ENCODE peak calls at places on chromosomes 2 and 18, in four cellular contexts. S is stimulated activated CD4-positive, alpha-beta T cell treated with anti-CD3 and anti-CD28 coated beads, Interleukin-1b, Interleukin-23, amount 100 ng/mL, for 4 hours; Q is left cardiac atrium; A is lower lobe of right lung. U is an unnamed sample.

GRCh38 chr2:24024018-24024417 is 14.1 kb downstream of the MFSD2B start:
- DNase-seq in Q (no peak), A (peak), S (no peak), U (no peak)

GRCh38 chr2:230907361-230908093 is 17.5 kb downstream of the GPR55 start:
- DNase-seq in S (no peak), Q (no peak), A (no peak), U (no peak)

GRCh38 chr2:23521060-23521459 is 136.1 kb downstream of the KLHL29 start:
- DNase-seq in Q (no peak), S (no peak), A (no peak), U (no peak)

GRCh38 chr18:37299471-37300304 is 265.9 kb downstream of the CELF4 start:
- DNase-seq in A (peak), S (no peak), Q (peak), U (peak)

GRCh38 chr2:11365096-11365856 is 20.8 kb upstream of the ROCK2 start:
- DNase-seq in Q (no peak), A (no peak), S (no peak), U (no peak)

GRCh38 chr2:10846110-10846861 is 33.7 kb upstream of the PDIA6 start:
- DNase-seq in A (no peak), S (no peak), Q (no peak), U (no peak)

GRCh38 chr2:33577660-33578059 is 21.4 kb downstream of the FAM98A start:
- DNase-seq in Q (no peak), S (no peak), A (no peak), U (no peak)

GRCh38 chr2:39920318-39920775 is 141.3 kb upstream of the THUMPD2 start:
- DNase-seq in Q (no peak), A (no peak), S (no peak), U (no peak)

GRCh38 chr2:233801357-233802131 is 23.4 kb downstream of the MROH2A start:
- DNase-seq in A (no peak), Q (no peak), S (no peak), U (no peak)

GRCh38 chr2:203802277-203803045 is 65.1 kb upstream of the CTLA4 start:
- DNase-seq in Q (no peak), A (no peak), S (no peak), U (no peak)

GRCh38 chr2:239456940-239457339 is 56.1 kb upstream of the HDAC4 start:
- DNase-seq in A (no peak), Q (no peak), S (no peak), U (peak)

GRCh38 chr2:128534688-128535392 is 216.2 kb upstream of the HS6ST1 start:
- DNase-seq in Q (no peak), S (no peak), A (no peak), U (no peak)

GRCh38 chr18:60322591-60322990 is 50.0 kb downstream of the MC4R start:
- DNase-seq in Q (no peak), A (no peak), S (no peak), U (no peak)

GRCh38 chr2:48175254-48175653 is 269.0 kb upstream of the FBXO11 start:
- DNase-seq in Q (no peak), A (no peak), S (no peak), U (no peak)

GRCh38 chr18:76489081-76489480 is 6.0 kb downstream of the ZNF516 start:
- DNase-seq in S (no peak), A (no peak), Q (no peak), U (no peak)

GRCh38 chr18:38329145-38329544 is 763.5 kb upstream of the CELF4 start:
- DNase-seq in Q (no peak), A (no peak), S (no peak), U (no peak)

GRCh38 chr18:51614967-51615571 is 417.6 kb upstream of the MEX3C start:
- DNase-seq in A (no peak), Q (no peak), S (no peak), U (no peak)

GRCh38 chr18:35730738-35731370 is 149.3 kb downstream of the GALNT1 start:
- DNase-seq in S (no peak), A (no peak), Q (no peak), U (no peak)

GRCh38 chr2:44974064-44974715 is 32.7 kb downstream of the SIX3 start:
- DNase-seq in S (no peak), A (no peak), Q (no peak), U (no peak)

GRCh38 chr18:75244336-75244735 is 33.7 kb downstream of the TSHZ1 start:
- DNase-seq in A (no peak), Q (no peak), S (no peak), U (no peak)

GRCh38 chr2:42830922-42831574 is 38.7 kb upstream of the HAAO start:
- DNase-seq in S (no peak), A (no peak), Q (no peak), U (peak)

GRCh38 chr2:199663157-199663556 is 187.8 kb downstream of the FTCDNL1 start:
- DNase-seq in S (no peak), Q (no peak), A (no peak), U (no peak)

GRCh38 chr2:1979101-1979500 is 234.8 kb upstream of the PXDN start:
- DNase-seq in S (no peak), Q (no peak), A (no peak), U (no peak)

GRCh38 chr2:163878718-163879117 is 142.9 kb upstream of the FIGN start:
- DNase-seq in A (no peak), S (no peak), Q (no peak), U (no peak)

GRCh38 chr2:43276517-43276931 is 50.1 kb upstream of the ZFP36L2 start:
- DNase-seq in Q (no peak), S (no peak), A (no peak), U (no peak)

GRCh38 chr2:68119504-68119903 is 38.2 kb upstream of the PNO1 start:
- DNase-seq in S (no peak), A (no peak), Q (no peak), U (no peak)

GRCh38 chr18:12376034-12376717 is 851 bp downstream of the AFG3L2 start:
- DNase-seq in A (peak), S (peak), Q (peak), U (peak)

GRCh38 chr2:237669129-237669627 is 41.8 kb downstream of the LRRFIP1 start:
- DNase-seq in A (no peak), Q (no peak), S (no peak), U (no peak)

GRCh38 chr2:168687314-168687713 is 115.1 kb upstream of the NOSTRIN start:
- DNase-seq in A (no peak), S (no peak), Q (no peak), U (no peak)

GRCh38 chr2:43818761-43819160 is 19.9 kb downstream of the ABCG5 start:
- DNase-seq in S (no peak), Q (peak), A (no peak), U (no peak)

GRCh38 chr2:204551464-204551863 is 6.2 kb downstream of the PARD3B start:
- DNase-seq in Q (no peak), S (no peak), A (no peak), U (no peak)

GRCh38 chr2:241774419-241775222 is 2.0 kb upstream of the GAL3ST2 start:
- DNase-seq in A (no peak), Q (peak), S (no peak), U (peak)

GRCh38 chr18:70126832-70127231 is 78.7 kb downstream of the RTTN start:
- DNase-seq in S (no peak), Q (no peak), A (no peak), U (no peak)

GRCh38 chr2:152925540-152926448 is 207.4 kb downstream of the ARL6IP6 start:
- DNase-seq in S (peak), Q (peak), A (peak), U (no peak)